ENCODE peak calls at places on chromosome 20, in seven cellular contexts. U, M, Z, P, K, R and S are unnamed samples.

GRCh38 chr20:54107600-54108393 is 37.4 kb upstream of the BCAS1 start:
- DNase-seq in K (no peak), P (no peak), U (no peak), R (no peak), Z (no peak), M (no peak), S (no peak)

GRCh38 chr20:59393142-59393541 is 92.7 kb downstream of the EDN3 start:
- DNase-seq in M (no peak), K (no peak), Z (no peak), R (no peak), U (no peak), P (no peak), S (no peak)

GRCh38 chr20:17518339-17519052 is 12.7 kb downstream of the BFSP1 start:
- DNase-seq in K (no peak), U (no peak), P (peak; percentile 81), R (no peak), M (no peak), Z (no peak), S (no peak)

GRCh38 chr20:41627001-41627400 is 8.8 kb upstream of the CHD6 start:
- DNase-seq in K (no peak), M (no peak), U (no peak), P (no peak), R (no peak), Z (no peak), S (no peak)

GRCh38 chr20:57659789-57660509 is 39.7 kb upstream of the ZBP1 start:
- DNase-seq in U (peak; percentile 18), R (peak; percentile 0), P (peak; percentile 5), Z (peak; percentile 38), K (no peak), M (no peak), S (no peak)

GRCh38 chr20:62951896-62952372 is 575 bp upstream of the SLC17A9 start:
- DNase-seq in P (no peak), M (peak; percentile 82), R (no peak), Z (no peak), U (no peak), K (no peak), S (no peak)

GRCh38 chr20:36162272-36162966 is 7.9 kb downstream of the EPB41L1 start:
- DNase-seq in U (no peak), M (no peak), K (no peak), R (no peak), Z (no peak), P (no peak), S (no peak)

GRCh38 chr20:61975411-61975810 is 90.3 kb downstream of the TAF4 start:
- DNase-seq in U (no peak), Z (no peak), R (no peak), M (peak; percentile 59), K (no peak), P (no peak), S (no peak)

GRCh38 chr20:3727333-3728035 is 5.0 kb upstream of the HSPA12B start:
- DNase-seq in R (no peak), Z (no peak), P (peak; percentile 57), U (no peak), M (no peak), K (no peak), S (peak; percentile 5)

GRCh38 chr20:17345321-17345720 is 118.5 kb downstream of the PCSK2 start:
- DNase-seq in R (no peak), M (no peak), P (no peak), K (no peak), Z (no peak), U (no peak), S (no peak)

GRCh38 chr20:40562031-40562430 is 127.0 kb downstream of the MAFB start:
- DNase-seq in P (no peak), R (no peak), U (no peak), M (no peak), K (no peak), Z (no peak), S (no peak)

GRCh38 chr20:41889871-41890224 is 271.7 kb upstream of the CHD6 start:
- DNase-seq in R (no peak), M (no peak), Z (no peak), K (no peak), P (no peak), U (no peak), S (no peak)

GRCh38 chr20:6622041-6622440 is 145.4 kb upstream of the BMP2 start:
- DNase-seq in M (no peak), Z (no peak), P (no peak), U (no peak), R (no peak), K (no peak), S (no peak)

GRCh38 chr20:9508696-9509178 is 5.7 kb upstream of the LAMP5 start:
- DNase-seq in R (no peak), P (no peak), M (no peak), K (no peak), Z (no peak), U (no peak), S (no peak)

GRCh38 chr20:19881080-19881840 is 123.2 kb downstream of the RIN2 start:
- DNase-seq in Z (no peak), M (no peak), U (no peak), R (no peak), K (no peak), P (no peak), S (no peak)

GRCh38 chr20:59933296-59933848 is at the start of gene SYCP2:
- DNase-seq in Z (peak; percentile 67), M (peak; percentile 84), K (peak; percentile 39), R (no peak), U (peak; percentile 61), P (peak; percentile 39), S (peak; percentile 70)

GRCh38 chr20:45359406-45360148 is 3.4 kb upstream of the SYS1 start:
- DNase-seq in R (no peak), U (peak; percentile 53), Z (peak; percentile 37), P (no peak), K (no peak), M (peak; percentile 98), S (no peak)

GRCh38 chr20:32585519-32586127 is 490 bp upstream of the NOL4L start:
- DNase-seq in R (no peak), K (no peak), M (no peak), P (no peak), Z (no peak), U (no peak), S (no peak)

GRCh38 chr20:24134930-24135329 is 146.4 kb upstream of the GGTLC1 start:
- DNase-seq in Z (no peak), K (no peak), M (no peak), U (no peak), R (no peak), P (no peak), S (no peak)

GRCh38 chr20:24132246-24132645 is 143.7 kb upstream of the GGTLC1 start:
- DNase-seq in P (no peak), K (no peak), U (no peak), Z (no peak), M (no peak), R (no peak), S (no peak)

GRCh38 chr20:24134284-24134683 is 145.7 kb upstream of the GGTLC1 start:
- DNase-seq in Z (no peak), K (no peak), U (no peak), R (no peak), M (no peak), P (no peak), S (no peak)

GRCh38 chr20:24131281-24131680 is 142.7 kb upstream of the GGTLC1 start:
- DNase-seq in Z (no peak), R (no peak), M (no peak), P (no peak), K (no peak), U (no peak), S (no peak)

DNA sequence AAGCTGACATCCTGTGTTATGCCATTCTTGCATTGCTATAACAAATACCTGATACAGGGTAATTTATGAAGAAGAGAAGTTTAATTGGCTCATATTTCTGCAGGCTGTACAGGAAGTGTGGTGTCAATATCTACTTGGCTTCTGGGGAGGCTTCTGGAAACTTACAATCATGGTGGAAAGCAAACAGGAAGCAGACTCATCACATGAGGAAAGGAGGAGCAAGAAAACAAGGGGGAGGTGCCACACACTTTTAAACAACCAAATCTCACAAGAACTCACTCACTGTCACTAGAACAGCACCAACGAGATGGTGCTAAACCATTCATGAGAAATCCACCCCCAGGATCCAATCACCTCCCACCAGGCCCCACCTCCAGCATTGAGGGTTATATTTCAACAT is 143.1 kb upstream of the GGTLC1 start:
- DNase-seq in U (no peak), M (no peak), Z (no peak), K (no peak), P (no peak), R (no peak), S (no peak)
- H3K27ac ChIP-seq in U (no peak overlapping the region), M (peak overlapping the region; percentile 79), Z (no peak overlapping the region), K (no peak overlapping the region), P (no peak overlapping the region), R (no peak overlapping the region), S (no peak overlapping the region)

DNA sequence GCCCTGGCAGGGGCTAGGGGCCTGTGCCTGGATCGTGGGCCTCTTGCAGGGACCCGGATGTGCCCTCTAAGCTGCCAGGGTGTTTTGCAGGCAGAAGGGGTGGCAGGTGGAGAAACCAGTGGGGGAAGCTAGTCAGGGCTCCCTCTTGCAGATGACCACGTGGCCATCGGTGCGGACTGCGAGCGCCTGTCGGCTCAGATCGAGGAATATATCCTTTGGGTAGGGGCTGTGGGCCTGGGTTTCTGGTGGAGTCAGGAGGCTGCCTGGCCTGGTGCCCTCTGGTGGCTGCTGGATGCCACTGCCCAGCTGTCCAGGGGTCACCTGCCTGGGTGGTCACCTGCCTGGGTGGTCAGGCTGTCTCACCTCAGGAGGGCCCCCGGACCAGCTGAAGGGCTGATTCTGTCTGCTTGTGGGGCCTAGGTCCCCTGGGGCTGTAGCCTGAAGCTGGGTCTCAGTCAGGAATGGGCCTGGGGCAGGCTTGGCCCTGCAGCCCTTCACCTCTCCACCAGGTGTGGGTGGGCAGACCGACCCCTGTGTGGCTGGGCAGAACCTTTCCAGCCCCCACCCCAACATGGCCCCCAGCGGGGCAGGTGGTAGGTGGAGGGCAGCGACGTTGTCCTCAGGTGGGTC is 6.7 kb downstream of the TCEA2 start:
- DNase-seq in R (no peak), M (no peak), U (peak; percentile 48), P (no peak), Z (no peak), K (no peak), S (no peak)
- H3K4me1 ChIP-seq in R (peaks cover 5% of the 10 kb centered on the region), M (peaks cover 21% of the 10 kb centered on the region), U (peaks cover 11% of the 10 kb centered on the region), P (no peaks in the 10 kb centered on the region), Z (peaks cover 24% of the 10 kb centered on the region), K (peaks cover 30% of the 10 kb centered on the region), S (peaks cover 36% of the 10 kb centered on the region)

GRCh38 chr20:63973636-63974401 is 4.1 kb upstream of the ZNF512B start:
- DNase-seq in Z (peak; percentile 91), U (peak; percentile 90), K (peak; percentile 57), P (peak; percentile 81), M (peak; percentile 95), R (peak; percentile 69), S (peak; percentile 63)
- H3K27ac ChIP-seq in Z (no peak overlapping the region), U (peak overlapping the region; percentile 68), K (no peak overlapping the region), P (no peak overlapping the region), M (no peak overlapping the region), R (peak overlapping the region; percentile 71), S (no peak overlapping the region)

DNA sequence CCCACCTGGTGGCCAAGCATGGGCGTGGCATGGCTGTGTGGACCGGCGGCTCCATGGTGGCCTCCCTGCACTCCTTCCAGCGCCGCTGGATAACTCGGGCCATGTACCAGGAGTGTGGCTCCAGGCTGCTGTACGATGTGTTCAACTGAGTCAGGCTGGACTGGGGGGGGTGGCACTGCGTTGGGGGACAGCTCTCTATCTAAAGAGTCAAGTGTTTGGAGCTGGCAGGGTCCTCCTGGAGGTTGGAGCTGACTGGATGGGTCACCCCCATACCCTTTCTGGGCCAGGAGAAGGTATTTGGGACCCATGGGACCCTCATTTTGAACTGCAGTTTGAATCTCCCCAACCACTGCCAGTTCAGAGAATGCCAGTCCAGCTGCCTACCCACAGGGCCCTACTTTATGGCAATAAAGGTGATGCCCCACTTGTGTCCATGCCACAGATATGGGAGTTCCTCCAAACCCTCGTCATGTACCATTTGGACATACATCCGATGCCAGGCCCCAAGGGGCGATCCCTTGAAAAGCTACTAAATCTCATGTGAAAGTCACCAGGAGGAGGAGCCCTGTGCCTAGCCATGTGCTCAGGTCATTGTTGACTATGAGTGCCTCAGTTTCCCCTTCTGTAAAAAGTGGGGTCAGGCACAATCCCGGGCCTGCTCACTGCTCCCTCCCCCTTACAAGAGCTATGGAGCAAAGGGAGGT is 1.5 kb downstream of the ACTL10 start:
- DNase-seq in P (peak; percentile 18), R (peak; percentile 59), U (peak; percentile 88), M (peak; percentile 72), K (no peak), Z (peak; percentile 86), S (peak; percentile 76)
- H3K4me1 ChIP-seq in P (peaks cover 18% of the 10 kb centered on the region), R (peaks cover 24% of the 10 kb centered on the region), U (peaks cover 57% of the 10 kb centered on the region), M (peaks cover 3% of the 10 kb centered on the region), K (peaks cover 22% of the 10 kb centered on the region), Z (peaks cover 58% of the 10 kb centered on the region), S (peaks cover 30% of the 10 kb centered on the region)